ENCODE peak calls at places on chromosomes 16 and 17, in nine cellular contexts. B is T follicular helper cell, M is body of pancreas, Y is progenitor cell of endocrine pancreas, E is uterus, J is GM19239, G is globus pallidus, C is H54, A is fibroblast of the conjunctiva. W is an unnamed sample.

GRCh38 chr17:76905836-76906235 is 37.6 kb downstream of the MGAT5B start:
- DNase-seq in B (no peak), M (no peak), Y (no peak), E (no peak), J (no peak), G (no peak), C (no peak), A (no peak), W (no peak)

GRCh38 chr16:88549671-88550643 is 20.2 kb upstream of the ZC3H18 start:
- DNase-seq in B (no peak), M (no peak), Y (no peak), E (no peak), J (no peak), G (no peak), C (no peak), A (no peak), W (no peak)

GRCh38 chr17:6163632-6164319 is 93.6 kb downstream of the WSCD1 start:
- DNase-seq in B (no peak), M (peak), Y (no peak), E (no peak), J (no peak), G (no peak), C (no peak), A (peak), W (peak)

GRCh38 chr17:47013341-47013740 is 34.3 kb upstream of the RPRML start:
- DNase-seq in B (no peak), M (no peak), Y (no peak), E (no peak), J (no peak), G (no peak), C (no peak), A (no peak), W (peak)

GRCh38 chr16:1436731-1437355 is 6.0 kb downstream of the PERCC1 start:
- DNase-seq in B (no peak), M (no peak), Y (no peak), E (no peak), J (no peak), G (no peak), C (no peak), A (no peak), W (no peak)

GRCh38 chr16:82523786-82524185 is 103.0 kb upstream of the CDH13 start:
- DNase-seq in B (no peak), M (no peak), Y (no peak), E (no peak), J (no peak), G (no peak), C (no peak), A (no peak), W (no peak)

GRCh38 chr16:87436225-87437172 is 44.4 kb downstream of the MAP1LC3B start:
- DNase-seq in B (no peak), M (no peak), Y (no peak), E (no peak), J (no peak), G (no peak), C (no peak), A (no peak), W (peak)

GRCh38 chr17:66707051-66707450 is 127.9 kb upstream of the CACNG5 start:
- DNase-seq in B (no peak), M (no peak), Y (no peak), E (no peak), J (no peak), G (no peak), C (no peak), A (no peak), W (no peak)

GRCh38 chr17:50277357-50277754 is 3.1 kb downstream of the TMEM92 start:
- DNase-seq in B (no peak), M (no peak), Y (no peak), E (no peak), J (no peak), G (no peak), C (no peak), A (no peak), W (no peak)

GRCh38 chr17:31722251-31723056 is 136.6 kb downstream of the COPRS start:
- DNase-seq in B (no peak), M (peak), Y (no peak), E (no peak), J (no peak), G (no peak), C (peak), A (no peak), W (no peak)

GRCh38 chr16:11089504-11090124 is 145.2 kb downstream of the CLEC16A start:
- DNase-seq in B (no peak), M (peak), Y (no peak), E (peak), J (no peak), G (no peak), C (no peak), A (no peak), W (no peak)

GRCh38 chr16:24544640-24545039 is 5.3 kb downstream of the RBBP6 start:
- DNase-seq in B (no peak), M (no peak), Y (no peak), E (no peak), J (no peak), G (no peak), C (no peak), A (no peak), W (no peak)

GRCh38 chr16:1093284-1094123 is 2.5 kb downstream of the C1QTNF8 start:
- DNase-seq in B (no peak), M (no peak), Y (no peak), E (no peak), J (no peak), G (no peak), C (no peak), A (no peak), W (no peak)

GRCh38 chr16:30715777-30716445 is 16.9 kb downstream of the SRCAP start:
- DNase-seq in B (no peak), M (no peak), Y (no peak), E (no peak), J (no peak), G (no peak), C (no peak), A (no peak), W (no peak)

GRCh38 chr16:1141201-1141600 is 11.7 kb upstream of the CACNA1H start:
- DNase-seq in B (no peak), M (no peak), Y (no peak), E (no peak), J (no peak), G (no peak), C (no peak), A (no peak), W (no peak)

GRCh38 chr16:19066988-19067348 is 446 bp upstream of the COQ7 start:
- DNase-seq in B (no peak), M (peak), Y (no peak), E (no peak), J (no peak), G (no peak), C (no peak), A (no peak), W (no peak)

GRCh38 chr16:53094013-53094630 is 39.3 kb downstream of the CHD9 start:
- DNase-seq in B (no peak), M (peak), Y (no peak), E (no peak), J (no peak), G (peak), C (peak), A (no peak), W (no peak)

GRCh38 chr16:71927383-71927782 is 32.1 kb downstream of the IST1 start:
- DNase-seq in B (no peak), M (peak), Y (no peak), E (peak), J (no peak), G (peak), C (peak), A (peak), W (peak)

W was measured in astrocyte of the cerebellum.